ENCODE peak calls at places on chromosomes 13 and 19, in six cellular contexts. One of them, this sample, is unnamed.

GRCh38 chr13:109344552-109345157 is 441.7 kb downstream of the IRS2 start:
- DNase-seq in pancreas: no peak
- DNase-seq in astrocyte of the spinal cord: peak
- DNase-seq in heart right ventricle: no peak
- DNase-seq in bronchial epithelial cell: peak
- DNase-seq in Calu3: no peak
- DNase-seq in this sample: no peak

GRCh38 chr13:29693297-29693945 is 97.9 kb upstream of the SLC7A1 start:
- DNase-seq in Calu3: peak
- DNase-seq in bronchial epithelial cell: peak
- DNase-seq in heart right ventricle: no peak
- DNase-seq in pancreas: peak
- DNase-seq in astrocyte of the spinal cord: no peak
- DNase-seq in this sample: no peak

GRCh38 chr13:66634384-66634783 is 595.8 kb downstream of the PCDH9 start:
- DNase-seq in heart right ventricle: no peak
- DNase-seq in bronchial epithelial cell: peak
- DNase-seq in pancreas: no peak
- DNase-seq in Calu3: no peak
- DNase-seq in astrocyte of the spinal cord: no peak
- DNase-seq in this sample: no peak

GRCh38 chr19:15248648-15249559 is 16.7 kb upstream of the EPHX3 start:
- DNase-seq in pancreas: no peak
- DNase-seq in astrocyte of the spinal cord: peak
- DNase-seq in bronchial epithelial cell: peak
- DNase-seq in heart right ventricle: peak
- DNase-seq in Calu3: peak
- DNase-seq in this sample: no peak

GRCh38 chr13:69912576-69913074 is 195.0 kb upstream of the ATXN8OS start:
- DNase-seq in pancreas: no peak
- DNase-seq in bronchial epithelial cell: no peak
- DNase-seq in heart right ventricle: no peak
- DNase-seq in Calu3: no peak
- DNase-seq in astrocyte of the spinal cord: no peak
- DNase-seq in this sample: no peak

GRCh38 chr19:32372726-32373613 is 27.6 kb downstream of the ZNF507 start:
- DNase-seq in heart right ventricle: no peak
- DNase-seq in pancreas: no peak
- DNase-seq in Calu3: no peak
- DNase-seq in bronchial epithelial cell: no peak
- DNase-seq in astrocyte of the spinal cord: no peak
- DNase-seq in this sample: no peak

GRCh38 chr19:53900191-53900860 is 8.8 kb upstream of the CACNG7 start:
- DNase-seq in bronchial epithelial cell: no peak
- DNase-seq in pancreas: no peak
- DNase-seq in Calu3: no peak
- DNase-seq in astrocyte of the spinal cord: no peak
- DNase-seq in heart right ventricle: no peak
- DNase-seq in this sample: no peak

GRCh38 chr13:78317030-78317429 is 286.3 kb downstream of the POU4F1 start:
- DNase-seq in pancreas: no peak
- DNase-seq in astrocyte of the spinal cord: no peak
- DNase-seq in bronchial epithelial cell: no peak
- DNase-seq in heart right ventricle: no peak
- DNase-seq in Calu3: no peak
- DNase-seq in this sample: no peak

GRCh38 chr19:52007436-52007804 is 591 bp downstream of the ZNF615 start:
- DNase-seq in pancreas: no peak
- DNase-seq in heart right ventricle: no peak
- DNase-seq in astrocyte of the spinal cord: no peak
- DNase-seq in Calu3: peak
- DNase-seq in bronchial epithelial cell: no peak
- DNase-seq in this sample: no peak

GRCh38 chr19:18506101-18506534 is 15.8 kb downstream of the ELL start:
- DNase-seq in Calu3: no peak
- DNase-seq in bronchial epithelial cell: no peak
- DNase-seq in pancreas: peak
- DNase-seq in heart right ventricle: no peak
- DNase-seq in astrocyte of the spinal cord: no peak
- DNase-seq in this sample: no peak

GRCh38 chr13:68927387-68928026 is 1180.1 kb upstream of the ATXN8OS start:
- DNase-seq in heart right ventricle: no peak
- DNase-seq in Calu3: peak
- DNase-seq in astrocyte of the spinal cord: peak
- DNase-seq in bronchial epithelial cell: peak
- DNase-seq in pancreas: no peak
- DNase-seq in this sample: no peak

GRCh38 chr13:23020246-23020843 is 160.4 kb upstream of the SGCG start:
- DNase-seq in Calu3: peak
- DNase-seq in bronchial epithelial cell: peak
- DNase-seq in heart right ventricle: peak
- DNase-seq in pancreas: no peak
- DNase-seq in astrocyte of the spinal cord: peak
- DNase-seq in this sample: peak

GRCh38 chr19:58033741-58034475 is at the start of gene ZSCAN1:
- DNase-seq in Calu3: no peak
- DNase-seq in bronchial epithelial cell: peak
- DNase-seq in heart right ventricle: peak
- DNase-seq in pancreas: peak
- DNase-seq in astrocyte of the spinal cord: peak
- DNase-seq in this sample: no peak

GRCh38 chr19:20612711-20613316 is 47.2 kb upstream of the ZNF737 start:
- DNase-seq in heart right ventricle: no peak
- DNase-seq in pancreas: no peak
- DNase-seq in bronchial epithelial cell: no peak
- DNase-seq in Calu3: no peak
- DNase-seq in astrocyte of the spinal cord: no peak
- DNase-seq in this sample: no peak

GRCh38 chr19:7605490-7606222 is 10.0 kb downstream of the CAMSAP3 start:
- DNase-seq in heart right ventricle: no peak
- DNase-seq in pancreas: no peak
- DNase-seq in Calu3: peak
- DNase-seq in astrocyte of the spinal cord: no peak
- DNase-seq in bronchial epithelial cell: peak
- DNase-seq in this sample: peak

GRCh38 chr19:40232949-40233810 is 6.7 kb upstream of the CCNP start:
- DNase-seq in Calu3: no peak
- DNase-seq in astrocyte of the spinal cord: no peak
- DNase-seq in heart right ventricle: no peak
- DNase-seq in pancreas: no peak
- DNase-seq in bronchial epithelial cell: no peak
- DNase-seq in this sample: no peak

GRCh38 chr13:108304170-108305068 is 34.9 kb downstream of the TNFSF13B start:
- DNase-seq in bronchial epithelial cell: no peak
- DNase-seq in Calu3: no peak
- DNase-seq in astrocyte of the spinal cord: no peak
- DNase-seq in heart right ventricle: no peak
- DNase-seq in pancreas: no peak
- DNase-seq in this sample: no peak

GRCh38 chr13:39378293-39378692 is 224.7 kb downstream of the LHFPL6 start:
- DNase-seq in bronchial epithelial cell: no peak
- DNase-seq in Calu3: no peak
- DNase-seq in heart right ventricle: no peak
- DNase-seq in astrocyte of the spinal cord: no peak
- DNase-seq in pancreas: no peak
- DNase-seq in this sample: no peak

GRCh38 chr13:57568865-57569264 is 62.7 kb upstream of the PCDH17 start:
- DNase-seq in heart right ventricle: no peak
- DNase-seq in pancreas: no peak
- DNase-seq in Calu3: no peak
- DNase-seq in astrocyte of the spinal cord: no peak
- DNase-seq in bronchial epithelial cell: no peak
- DNase-seq in this sample: no peak

GRCh38 chr19:35777411-35777841 is 2.1 kb downstream of the ARHGAP33 start:
- DNase-seq in heart right ventricle: no peak
- DNase-seq in astrocyte of the spinal cord: no peak
- DNase-seq in Calu3: no peak
- DNase-seq in pancreas: peak
- DNase-seq in bronchial epithelial cell: no peak
- DNase-seq in this sample: no peak

DNA sequence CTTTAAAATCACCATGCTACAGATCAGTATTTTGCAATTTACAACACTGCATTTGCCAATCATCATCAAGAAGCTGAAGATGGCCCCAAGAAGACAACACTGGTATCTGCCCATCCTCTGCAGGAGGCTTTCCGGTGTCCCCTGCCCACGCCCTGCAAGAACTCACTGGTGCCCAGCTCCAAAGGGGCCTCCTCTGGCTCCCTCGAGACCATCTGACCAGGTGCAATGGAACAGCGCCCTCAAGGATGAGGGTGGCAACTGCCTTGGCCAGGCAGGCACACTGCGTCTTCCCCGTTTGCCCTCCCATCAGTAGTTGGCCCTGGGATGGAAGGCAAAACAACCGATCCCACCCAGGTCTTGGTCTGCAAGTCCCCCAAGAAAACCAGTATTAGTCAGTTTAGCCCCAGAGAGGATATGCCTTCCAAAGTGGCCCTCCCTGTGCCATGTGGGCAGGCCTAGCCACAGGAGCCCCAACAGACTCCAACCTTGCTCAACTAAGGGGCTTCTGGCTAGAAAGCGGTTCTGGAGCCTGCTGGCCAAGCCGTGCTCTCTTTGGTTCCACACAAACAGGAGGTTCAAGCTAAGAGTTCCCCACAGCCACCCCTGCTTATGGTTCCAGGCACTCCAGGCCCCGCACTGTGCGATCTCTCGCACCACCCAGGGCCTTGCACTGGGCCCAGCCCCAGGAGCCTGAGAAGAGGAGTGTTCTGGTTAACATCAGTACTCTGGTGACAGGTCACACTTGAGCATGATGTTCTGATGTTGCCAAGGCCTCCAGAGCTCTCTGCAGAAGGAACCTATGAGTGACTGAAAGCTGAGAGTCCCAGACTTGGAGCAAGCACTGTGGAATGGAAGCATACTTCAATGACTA is 4.7 kb downstream of the PCID2 start:
- DNase-seq in astrocyte of the spinal cord: no peak
- DNase-seq in bronchial epithelial cell: no peak
- DNase-seq in Calu3: no peak
- DNase-seq in pancreas: peak
- DNase-seq in heart right ventricle: peak
- DNase-seq in this sample: no peak
- TF ChIP-seq CTCF in astrocyte of the spinal cord: no peak
- TF ChIP-seq CTCF in bronchial epithelial cell: no peak
- TF ChIP-seq CTCF in Calu3: no peak
- TF ChIP-seq CTCF in pancreas: no peak
- TF ChIP-seq CTCF in heart right ventricle: no peak
- TF ChIP-seq CTCF in this sample: no peak

DNA sequence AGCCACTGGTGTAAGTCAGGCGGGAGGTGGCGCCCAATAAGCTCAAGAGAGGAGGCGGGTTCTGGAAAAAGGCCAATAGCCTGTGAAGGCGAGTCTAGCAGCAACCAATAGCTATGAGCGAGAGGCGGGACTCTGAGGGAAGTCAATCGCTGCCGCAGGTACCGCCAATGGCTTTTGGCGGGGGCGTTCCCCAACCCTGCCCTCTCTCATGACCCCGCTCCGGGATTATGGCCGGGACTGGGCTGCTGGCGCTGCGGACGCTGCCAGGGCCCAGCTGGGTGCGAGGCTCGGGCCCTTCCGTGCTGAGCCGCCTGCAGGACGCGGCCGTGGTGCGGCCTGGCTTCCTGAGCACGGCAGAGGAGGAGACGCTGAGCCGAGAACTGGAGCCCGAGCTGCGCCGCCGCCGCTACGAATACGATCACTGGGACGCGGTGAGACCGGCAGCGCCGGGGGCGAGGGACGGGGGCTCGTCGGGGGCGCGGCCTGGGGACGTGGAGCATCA is at the start of gene ALKBH7:
- DNase-seq in bronchial epithelial cell: peak
- DNase-seq in Calu3: peak
- DNase-seq in pancreas: peak
- DNase-seq in astrocyte of the spinal cord: peak
- DNase-seq in heart right ventricle: peak
- DNase-seq in this sample: peak
- TF ChIP-seq CTCF in bronchial epithelial cell: no peak
- TF ChIP-seq CTCF in Calu3: no peak
- TF ChIP-seq CTCF in pancreas: no peak
- TF ChIP-seq CTCF in astrocyte of the spinal cord: no peak
- TF ChIP-seq CTCF in heart right ventricle: peak
- TF ChIP-seq CTCF in this sample: no peak

DNA sequence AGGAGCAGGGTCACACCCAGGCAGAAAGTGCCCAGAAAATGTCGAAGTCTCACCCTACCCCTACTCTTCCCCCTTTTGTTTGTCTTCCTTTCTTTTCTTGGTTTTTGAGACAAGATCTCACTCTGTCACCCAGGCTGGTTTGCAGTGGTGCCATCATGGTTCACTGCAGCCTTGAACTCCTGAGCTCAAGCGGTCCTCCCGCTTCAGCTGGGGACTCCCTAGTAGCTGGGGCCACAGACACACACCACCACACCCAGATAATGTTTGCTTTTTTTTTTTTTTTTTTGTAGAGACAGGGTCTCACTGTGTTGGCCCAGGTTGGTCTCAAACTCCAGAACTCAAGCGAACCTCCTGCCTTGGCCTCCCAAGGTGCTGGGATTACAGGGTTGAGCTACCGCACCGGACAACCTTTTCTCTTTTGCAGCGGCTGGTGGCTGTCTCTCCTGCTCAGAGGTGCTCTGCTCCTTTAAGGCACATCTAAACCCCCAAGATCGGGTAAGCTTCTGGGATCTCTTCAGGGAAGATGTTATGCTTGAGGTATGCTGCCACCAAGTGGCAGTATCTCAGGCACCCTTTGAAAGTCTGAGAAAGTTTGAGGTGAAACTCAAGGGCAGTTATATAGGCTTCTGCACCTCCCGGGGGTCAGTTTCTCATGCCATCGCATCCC is 22.4 kb upstream of the EBI3 start:
- DNase-seq in pancreas: no peak
- DNase-seq in astrocyte of the spinal cord: peak
- DNase-seq in heart right ventricle: no peak
- DNase-seq in Calu3: peak
- DNase-seq in bronchial epithelial cell: no peak
- DNase-seq in this sample: no peak
- TF ChIP-seq CTCF in pancreas: no peak
- TF ChIP-seq CTCF in astrocyte of the spinal cord: peak
- TF ChIP-seq CTCF in heart right ventricle: no peak
- TF ChIP-seq CTCF in Calu3: no peak
- TF ChIP-seq CTCF in bronchial epithelial cell: no peak
- TF ChIP-seq CTCF in this sample: no peak

DNA sequence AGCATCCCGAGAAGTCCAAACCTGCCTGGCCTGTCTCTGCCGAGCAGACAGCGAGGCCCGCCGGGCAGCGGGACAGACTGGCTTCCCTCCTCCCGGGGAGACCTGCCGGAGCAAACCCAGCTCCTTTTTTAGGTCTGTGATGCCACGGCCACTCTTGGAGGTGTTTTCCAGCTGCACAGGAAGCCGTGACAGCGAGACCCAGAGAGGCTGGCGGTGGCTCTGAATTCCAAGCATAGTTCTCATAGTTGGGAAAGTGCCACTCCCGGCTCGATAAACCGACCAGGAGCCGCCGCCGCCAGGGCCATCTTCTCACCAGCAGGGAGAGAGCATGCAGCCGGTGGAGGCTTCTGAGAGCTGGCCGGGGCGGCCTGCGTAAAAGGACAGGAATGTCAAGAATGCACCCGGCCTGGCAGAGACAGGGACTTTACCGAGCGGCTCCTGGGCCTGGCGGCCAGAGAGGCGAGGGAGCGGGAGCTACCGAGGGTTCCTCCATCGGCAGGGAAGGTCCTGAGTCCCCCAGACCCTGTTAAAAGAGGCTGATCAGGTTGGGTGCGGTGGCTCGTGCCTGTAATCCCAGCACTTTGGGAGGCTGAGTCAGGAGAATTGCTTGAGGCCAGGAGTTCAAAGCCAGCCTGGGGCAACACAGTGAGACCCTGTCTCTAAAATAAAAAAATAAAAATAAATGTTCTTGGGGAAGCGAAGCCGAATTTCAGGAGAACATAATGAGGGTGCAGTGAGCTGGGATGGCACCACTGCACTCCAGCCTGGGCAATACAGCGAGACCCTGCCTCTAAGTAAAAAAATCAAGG is 64.9 kb downstream of the GADD45B start:
- DNase-seq in pancreas: peak
- DNase-seq in bronchial epithelial cell: peak
- DNase-seq in Calu3: peak
- DNase-seq in astrocyte of the spinal cord: peak
- DNase-seq in heart right ventricle: peak
- DNase-seq in this sample: no peak
- TF ChIP-seq CTCF in pancreas: no peak
- TF ChIP-seq CTCF in bronchial epithelial cell: peak
- TF ChIP-seq CTCF in Calu3: no peak
- TF ChIP-seq CTCF in astrocyte of the spinal cord: peak
- TF ChIP-seq CTCF in heart right ventricle: peak
- TF ChIP-seq CTCF in this sample: no peak

This sample was measured in GM13976.